ENCODE peak calls at places on chromosome 12, in four cellular contexts. P, F, B and X are unnamed samples.

GRCh38 chr12:28215021-28215420 is 24.8 kb downstream of the CCDC91 start:
- DNase-seq in P (no peak), F (no peak), B (no peak), X (no peak)

GRCh38 chr12:5648692-5649338 is 216.9 kb downstream of the NTF3 start:
- DNase-seq in P (peak; percentile 48), F (no peak), B (peak; percentile 27), X (peak; percentile 7)

GRCh38 chr12:50246159-50246865 is 37.0 kb downstream of the LIMA1 start:
- DNase-seq in P (no peak), F (no peak), B (no peak), X (peak; percentile 30)

GRCh38 chr12:6047249-6048227 is 76.9 kb downstream of the VWF start:
- DNase-seq in P (no peak), F (no peak), B (no peak), X (no peak)

GRCh38 chr12:92411687-92412086 is 266.0 kb upstream of the BTG1 start:
- DNase-seq in P (no peak), F (no peak), B (no peak), X (no peak)

GRCh38 chr12:31562594-31563328 is 28.2 kb downstream of the DENND5B start:
- DNase-seq in P (no peak), F (no peak), B (no peak), X (no peak)

GRCh38 chr12:106133136-106134087 is 5.3 kb downstream of the NUAK1 start:
- DNase-seq in P (no peak), F (peak; percentile 48), B (no peak), X (no peak)

GRCh38 chr12:123580772-123581171 is 3.6 kb upstream of the TMED2 start:
- DNase-seq in P (no peak), F (no peak), B (no peak), X (no peak)

GRCh38 chr12:100984821-100985220 is 190.2 kb downstream of the ANO4 start:
- DNase-seq in P (no peak), F (no peak), B (no peak), X (no peak)

GRCh38 chr12:6752181-6752930 is 585 bp downstream of the MLF2 start:
- DNase-seq in P (peak; percentile 54), F (peak; percentile 86), B (peak; percentile 51), X (peak; percentile 34)

GRCh38 chr12:67981236-67982164 is 7.7 kb upstream of the IFNG-AS1 start:
- DNase-seq in P (no peak), F (peak; percentile 7), B (no peak), X (no peak)

GRCh38 chr12:1841606-1842182 is 21.3 kb downstream of the LRTM2 start:
- DNase-seq in P (no peak), F (no peak), B (no peak), X (no peak)

GRCh38 chr12:28191690-28192089 is 1.4 kb downstream of the CCDC91 start:
- DNase-seq in P (no peak), F (peak; percentile 13), B (no peak), X (peak; percentile 13)

GRCh38 chr12:75558262-75558661 is 46.9 kb upstream of the KRR1 start:
- DNase-seq in P (no peak), F (no peak), B (peak; percentile 69), X (no peak)

GRCh38 chr12:52259850-52260249 is 14.6 kb upstream of the KRT86 start:
- DNase-seq in P (no peak), F (no peak), B (no peak), X (no peak)

GRCh38 chr12:124480469-124481256 is 86.7 kb downstream of the NCOR2 start:
- DNase-seq in P (no peak), F (peak; percentile 28), B (peak; percentile 71), X (peak; percentile 36)

GRCh38 chr12:104345234-104346066 is 41.9 kb downstream of the EID3 start:
- DNase-seq in P (no peak), F (no peak), B (no peak), X (no peak)
- TF ChIP-seq NR3C1 in P (no peak), F (no peak), B (no peak), X (no peak)

DNA sequence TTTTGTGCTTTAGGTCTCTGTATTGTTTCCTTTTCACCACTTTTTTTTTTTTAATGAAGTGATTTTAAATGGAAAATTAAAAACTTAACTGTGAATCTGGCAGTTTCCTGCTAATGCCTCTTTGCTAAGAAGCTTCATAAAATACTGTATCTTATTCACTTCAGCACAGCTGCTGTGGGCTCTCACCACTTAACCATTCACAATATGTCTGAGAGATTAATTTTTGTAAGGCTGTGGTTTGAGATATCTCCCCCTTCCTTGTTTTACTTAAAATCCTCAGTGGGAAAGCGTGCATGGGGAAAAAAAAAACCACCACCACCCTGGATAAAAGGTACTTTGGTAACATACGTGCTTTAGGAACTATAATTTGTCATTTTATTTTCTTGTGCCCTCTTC is 115.9 kb downstream of the ETV6 start:
- DNase-seq in P (no peak), F (no peak), B (no peak), X (no peak)
- TF ChIP-seq NR3C1 in P (no peak), F (no peak), B (no peak), X (no peak)

GRCh38 chr12:69214169-69214568 is 25.2 kb upstream of the CPSF6 start:
- DNase-seq in P (no peak), F (no peak), B (peak; percentile 5), X (no peak)

GRCh38 chr12:69210661-69211060 is 28.7 kb upstream of the CPSF6 start:
- DNase-seq in P (no peak), F (no peak), B (no peak), X (no peak)

DNA sequence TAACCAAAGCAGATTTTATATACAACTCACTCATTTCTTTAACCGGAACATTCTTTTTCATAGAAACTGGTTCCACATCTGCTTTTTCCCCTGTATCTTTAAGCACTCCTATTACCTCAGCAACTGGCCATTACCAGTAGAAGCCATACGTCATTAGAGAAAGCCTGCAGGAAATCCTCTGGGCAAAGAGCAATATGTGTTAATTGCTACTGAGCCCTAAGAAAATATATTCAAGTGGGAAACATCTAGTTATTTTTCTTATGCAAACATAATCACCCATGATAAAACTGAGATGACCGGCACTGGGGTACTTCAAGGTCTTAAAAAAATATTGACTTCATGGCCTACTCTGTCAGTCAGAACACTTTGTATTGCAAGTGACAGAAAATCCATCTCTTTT is 28.2 kb upstream of the CPSF6 start:
- DNase-seq in P (no peak), F (no peak), B (no peak), X (no peak)
- TF ChIP-seq NR3C1 in P (no peak), F (no peak), B (no peak), X (no peak)

GRCh38 chr12:3361156-3361555 is 129.8 kb upstream of the PRMT8 start:
- DNase-seq in P (no peak), F (no peak), B (no peak), X (no peak)

GRCh38 chr12:3355378-3355900 is 135.6 kb upstream of the PRMT8 start:
- DNase-seq in P (no peak), F (no peak), B (no peak), X (no peak)

GRCh38 chr12:3362751-3363150 is 128.3 kb upstream of the PRMT8 start:
- DNase-seq in P (no peak), F (no peak), B (no peak), X (no peak)

GRCh38 chr12:3357950-3358525 is 133.0 kb upstream of the PRMT8 start:
- DNase-seq in P (no peak), F (no peak), B (no peak), X (no peak)

GRCh38 chr12:3359478-3359877 is 131.5 kb upstream of the PRMT8 start:
- DNase-seq in P (no peak), F (no peak), B (no peak), X (no peak)
- TF ChIP-seq NR3C1 in P (no peak), F (no peak), B (no peak), X (no peak)